ENCODE peak calls at places on chromosome 7, in nine cellular contexts. M is posterior vena cava, U is HT-29, F is AG04450, R is NCI-H1105 treated with DMSO at 0.1 percent for 48 hours, W is mesenchymal stem cell, N is fibroblast of villous mesenchyme, G is LoVo, B is fibroblast of lung. Z is an unnamed sample.

GRCh38 chr7:108406474-108406873 is 49.8 kb downstream of the NRCAM start:
- DNase-seq in M (no peak), U (no peak), F (peak), R (peak), W (peak), N (peak), G (no peak), B (peak), Z (no peak)

GRCh38 chr7:9189683-9190082 is 756.3 kb downstream of the NXPH1 start:
- DNase-seq in M (no peak), U (no peak), F (no peak), R (no peak), W (no peak), N (no peak), G (no peak), B (no peak), Z (no peak)

GRCh38 chr7:97078023-97078988 is 39.2 kb upstream of the SDHAF3 start:
- DNase-seq in M (no peak), U (no peak), F (no peak), R (no peak), W (no peak), N (no peak), G (peak), B (no peak), Z (no peak)

GRCh38 chr7:130942211-130942964 is 208.4 kb upstream of the KLF14 start:
- DNase-seq in M (no peak), U (peak), F (no peak), R (no peak), W (peak), N (peak), G (no peak), B (peak), Z (no peak)

GRCh38 chr7:92698237-92698841 is 108.1 kb upstream of the FAM133B start:
- DNase-seq in M (no peak), U (peak), F (peak), R (peak), W (peak), N (peak), G (peak), B (peak), Z (peak)

GRCh38 chr7:140403878-140404564 is at the start of gene RAB19:
- DNase-seq in M (peak), U (peak), F (no peak), R (peak), W (no peak), N (no peak), G (peak), B (no peak), Z (no peak)

GRCh38 chr7:1971946-1972654 is 260.6 kb downstream of the MAD1L1 start:
- DNase-seq in M (peak), U (no peak), F (no peak), R (no peak), W (no peak), N (no peak), G (no peak), B (no peak), Z (no peak)

GRCh38 chr7:925601-926000 is 28.9 kb downstream of the ADAP1 start:
- DNase-seq in M (peak), U (peak), F (no peak), R (no peak), W (no peak), N (no peak), G (no peak), B (no peak), Z (no peak)

GRCh38 chr7:105890290-105890997 is 14.0 kb upstream of the ATXN7L1 start:
- DNase-seq in M (no peak), U (no peak), F (no peak), R (no peak), W (peak), N (peak), G (no peak), B (peak), Z (no peak)

GRCh38 chr7:9097565-9098060 is 664.2 kb downstream of the NXPH1 start:
- DNase-seq in M (no peak), U (no peak), F (no peak), R (no peak), W (no peak), N (no peak), G (no peak), B (peak), Z (no peak)

GRCh38 chr7:117834983-117835664 is 38.1 kb downstream of the CTTNBP2 start:
- DNase-seq in M (no peak), U (peak), F (no peak), R (peak), W (no peak), N (no peak), G (no peak), B (no peak), Z (no peak)

GRCh38 chr7:41010967-41011366 is 691.9 kb downstream of the INHBA start:
- DNase-seq in M (no peak), U (no peak), F (no peak), R (no peak), W (peak), N (no peak), G (no peak), B (no peak), Z (no peak)

GRCh38 chr7:123022576-123022975 is 27.1 kb upstream of the TAS2R16 start:
- DNase-seq in M (no peak), U (no peak), F (no peak), R (no peak), W (peak), N (peak), G (no peak), B (peak), Z (no peak)

GRCh38 chr7:46754135-46754730 is 827.7 kb downstream of the TNS3 start:
- DNase-seq in M (no peak), U (no peak), F (no peak), R (no peak), W (no peak), N (peak), G (no peak), B (peak), Z (peak)

Z was measured in BJ.